ENCODE peak calls at places on chromosomes 16 and 17, in six cellular contexts. R is mammary epithelial cell, N is colonic mucosa, I is adrenal gland, K is small intestine, B is prostate gland. P is an unnamed sample. For H3K4me1 and H3K36me3, the result is how much of the 10 kb centered on the place peaks cover.

GRCh38 chr17:82213251-82214011 is 789 bp upstream of the CCDC57 start:
- DNase-seq in R (peak), N (no peak), I (peak), K (peak), B (no peak), P (peak)

GRCh38 chr17:32490101-32490482 is 3.3 kb downstream of the CDK5R1 start:
- DNase-seq in R (no peak), N (no peak), I (no peak), K (no peak), B (no peak), P (no peak)

GRCh38 chr16:86587487-86587886 is 9.1 kb downstream of the FOXL1 start:
- DNase-seq in R (no peak), N (no peak), I (no peak), K (no peak), B (no peak), P (no peak)

GRCh38 chr17:50169121-50169764 is 3.4 kb downstream of the SGCA start:
- DNase-seq in R (peak), N (no peak), I (peak), K (peak), B (no peak), P (peak)

GRCh38 chr16:675884-676564 is 553 bp downstream of the RHBDL1 start:
- DNase-seq in R (no peak), N (no peak), I (no peak), K (peak), B (no peak), P (no peak)

GRCh38 chr17:63838586-63839184 is 3.8 kb downstream of the SMARCD2 start:
- DNase-seq in R (peak), N (peak), I (peak), K (no peak), B (peak), P (no peak)

GRCh38 chr17:21397341-21398050 is 21.3 kb downstream of the KCNJ12 start:
- DNase-seq in R (no peak), N (no peak), I (no peak), K (no peak), B (no peak), P (no peak)

GRCh38 chr16:2715519-2715918 is 4.5 kb downstream of the PRSS27 start:
- DNase-seq in R (peak), N (peak), I (peak), K (peak), B (peak), P (no peak)

GRCh38 chr16:86306811-86307517 is 203.4 kb upstream of the FOXF1 start:
- DNase-seq in R (peak), N (no peak), I (no peak), K (no peak), B (no peak), P (no peak)

GRCh38 chr16:15636392-15636873 is 6.5 kb downstream of the MARF1 start:
- DNase-seq in R (no peak), N (no peak), I (no peak), K (no peak), B (no peak), P (no peak)

GRCh38 chr16:86778108-86778745 is 199.9 kb downstream of the FOXL1 start:
- DNase-seq in R (no peak), N (no peak), I (no peak), K (no peak), B (no peak), P (no peak)

GRCh38 chr16:85615014-85615851 is 2.1 kb downstream of the GSE1 start:
- DNase-seq in R (peak), N (peak), I (peak), K (peak), B (peak), P (peak)

GRCh38 chr17:39969375-39969774 is 6.6 kb downstream of the GSDMA start:
- DNase-seq in R (no peak), N (no peak), I (peak), K (no peak), B (no peak), P (no peak)

GRCh38 chr17:9360610-9361571 is 214.7 kb downstream of the STX8 start:
- DNase-seq in R (peak), N (no peak), I (peak), K (peak), B (no peak), P (no peak)

GRCh38 chr16:81740163-81740562 is 38.9 kb upstream of the PLCG2 start:
- DNase-seq in R (no peak), N (no peak), I (no peak), K (no peak), B (no peak), P (no peak)

GRCh38 chr16:78461496-78461938 is 362.1 kb downstream of the WWOX start:
- DNase-seq in R (no peak), N (peak), I (no peak), K (no peak), B (peak), P (no peak)

GRCh38 chr16:27822529-27823437 is 240.7 kb downstream of the GSG1L start:
- DNase-seq in R (no peak), N (no peak), I (no peak), K (no peak), B (peak), P (no peak)

GRCh38 chr17:81656118-81656743 is at the start of gene PDE6G:
- DNase-seq in R (no peak), N (no peak), I (no peak), K (no peak), B (no peak), P (no peak)

GRCh38 chr17:79255926-79256325 is 181.3 kb downstream of the ENGASE start:
- DNase-seq in R (no peak), N (no peak), I (no peak), K (no peak), B (no peak), P (no peak)

GRCh38 chr17:39752241-39752831 is 14.6 kb downstream of the GRB7 start:
- DNase-seq in R (no peak), N (no peak), I (no peak), K (no peak), B (no peak), P (no peak)

GRCh38 chr17:1107777-1108559 is 71.8 kb downstream of the ABR start:
- DNase-seq in R (peak), N (peak), I (no peak), K (peak), B (no peak), P (no peak)

GRCh38 chr17:9313346-9313745 is 262.3 kb downstream of the STX8 start:
- DNase-seq in R (no peak), N (no peak), I (no peak), K (no peak), B (no peak), P (no peak)

GRCh38 chr16:68668266-68668665 is 23.2 kb downstream of the CDH3 start:
- DNase-seq in R (peak), N (no peak), I (no peak), K (no peak), B (no peak), P (no peak)

GRCh38 chr17:77830816-77831490 is 127.5 kb upstream of the TNRC6C start:
- DNase-seq in R (no peak), N (no peak), I (no peak), K (no peak), B (no peak), P (no peak)

GRCh38 chr17:36743130-36743529 is 141.7 kb downstream of the MRM1 start:
- DNase-seq in R (no peak), N (no peak), I (no peak), K (no peak), B (no peak), P (no peak)

GRCh38 chr16:678858-679807 is 1.1 kb upstream of the STUB1 start:
- DNase-seq in R (peak), N (peak), I (peak), K (peak), B (peak), P (peak)

GRCh38 chr17:9615486-9615885 is 29.8 kb upstream of the USP43 start:
- DNase-seq in R (peak), N (no peak), I (no peak), K (no peak), B (no peak), P (no peak)

GRCh38 chr17:6043405-6043804 is 26.8 kb upstream of the WSCD1 start:
- DNase-seq in R (no peak), N (no peak), I (no peak), K (no peak), B (no peak), P (no peak)

GRCh38 chr16:67389911-67390815 is 3.1 kb downstream of the TPPP3 start:
- DNase-seq in R (no peak), N (no peak), I (peak), K (no peak), B (no peak), P (no peak)

GRCh38 chr17:79002796-79003593 is 6.6 kb downstream of the CANT1 start:
- DNase-seq in R (no peak), N (peak), I (no peak), K (no peak), B (no peak), P (no peak)

GRCh38 chr16:21625026-21625425 is 25.6 kb downstream of the METTL9 start:
- DNase-seq in R (no peak), N (no peak), I (no peak), K (no peak), B (no peak), P (no peak)

GRCh38 chr16:84475643-84476240 is 28.7 kb downstream of the MEAK7 start:
- DNase-seq in R (no peak), N (no peak), I (no peak), K (no peak), B (no peak), P (no peak)

GRCh38 chr16:89201467-89202377 is 1.4 kb upstream of the SLC22A31 start:
- DNase-seq in R (peak), N (peak), I (peak), K (peak), B (peak), P (peak)
- H3K4me3 ChIP-seq in R (no peak), N (no peak), I (no peak), K (peak), B (peak), P (peak)

GRCh38 chr17:48841395-48841831 is 10.6 kb downstream of the CALCOCO2 start:
- DNase-seq in R (peak), N (no peak), I (peak), K (peak), B (peak), P (no peak)

GRCh38 chr17:48842746-48843145 is 11.9 kb downstream of the CALCOCO2 start:
- DNase-seq in R (no peak), N (no peak), I (no peak), K (no peak), B (no peak), P (no peak)

GRCh38 chr17:48835971-48836370 is 5.1 kb downstream of the CALCOCO2 start:
- DNase-seq in R (no peak), N (no peak), I (no peak), K (no peak), B (peak), P (no peak)

GRCh38 chr17:48843172-48843900 is 12.5 kb downstream of the CALCOCO2 start:
- DNase-seq in R (no peak), N (no peak), I (no peak), K (peak), B (no peak), P (no peak)

GRCh38 chr17:48840441-48840840 is 9.6 kb downstream of the CALCOCO2 start:
- DNase-seq in R (no peak), N (no peak), I (no peak), K (no peak), B (no peak), P (no peak)
- H3K4me1 ChIP-seq in R (under half), N (under half), I (half or more), K (under half), B (under half), P (under half)

DNA sequence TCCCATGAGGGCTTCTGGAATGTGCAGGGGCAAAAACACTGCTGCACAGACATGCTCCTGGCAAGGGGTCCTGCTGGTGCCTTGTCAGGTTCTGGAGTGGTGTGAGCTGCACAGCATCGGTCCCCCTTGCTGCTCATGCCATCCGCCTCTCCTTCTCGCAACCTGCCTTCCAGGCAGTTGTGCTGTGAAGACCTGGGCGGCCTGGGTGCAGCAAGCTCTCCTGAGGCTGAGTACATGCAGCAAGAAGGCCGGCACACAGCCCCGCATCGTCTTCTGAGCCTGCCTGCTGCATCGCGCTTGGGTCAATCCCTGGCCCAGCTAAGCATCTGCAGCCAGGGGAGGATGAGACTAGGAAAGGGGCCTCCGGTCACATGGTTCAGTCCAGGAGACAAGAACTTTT is 478 bp upstream of the TRPV1 start:
- DNase-seq in R (no peak), N (no peak), I (no peak), K (no peak), B (no peak), P (no peak)
- H3K36me3 ChIP-seq in R (under half), N (under half), I (under half), K (under half), B (under half), P (under half)

GRCh38 chr17:35566955-35567354 is 6.3 kb upstream of the SLFN14 start:
- DNase-seq in R (no peak), N (peak), I (no peak), K (no peak), B (no peak), P (no peak)
- H3K4me3 ChIP-seq in R (peak), N (peak), I (no peak), K (peak), B (no peak), P (peak)

DNA sequence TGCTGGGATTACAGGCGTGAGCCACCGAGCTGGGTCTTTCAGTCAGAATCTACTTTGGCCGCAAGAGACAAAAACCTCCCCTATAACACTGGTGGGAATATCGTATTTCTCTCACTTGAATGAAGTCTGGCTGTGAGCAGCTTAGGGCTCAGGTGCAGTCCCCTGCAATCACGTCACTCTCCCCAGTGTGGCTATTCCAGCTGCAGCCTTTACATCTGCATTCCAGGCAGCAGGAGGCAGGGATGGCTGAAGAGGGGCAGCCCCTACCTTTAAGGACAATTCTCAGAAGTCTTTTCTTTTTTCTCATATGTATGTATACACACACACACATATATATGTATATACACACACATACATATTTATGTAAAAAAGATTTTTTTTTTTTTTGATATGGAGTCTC is 3.0 kb downstream of the DEF8 start:
- DNase-seq in R (no peak), N (no peak), I (no peak), K (no peak), B (no peak), P (no peak)
- H3K4me1 ChIP-seq in R (under half), N (under half), I (under half), K (under half), B (under half), P (under half)

P was measured in HAP-1.